ENCODE peak calls at places on chromosomes 7 and 10, in eight cellular contexts. One of them, this sample, is unnamed.
A peak's percentile ranks its signal among the peaks of the same experiment; 100 is the strongest.

GRCh38 chr7:83574616-83575015 is 74.3 kb downstream of the SEMA3E start:
- DNase-seq in IMR-90: no peak
- DNase-seq in lower lobe of right lung: no peak
- DNase-seq in breast epithelium: no peak
- DNase-seq in WERI-Rb-1: no peak
- DNase-seq in A549: no peak
- DNase-seq in cardiac muscle cell: no peak
- DNase-seq in fibroblast of lung: no peak
- DNase-seq in this sample: no peak

GRCh38 chr7:89685287-89685686 is 469.0 kb upstream of the STEAP1 start:
- DNase-seq in IMR-90: no peak
- DNase-seq in lower lobe of right lung: no peak
- DNase-seq in breast epithelium: no peak
- DNase-seq in WERI-Rb-1: no peak
- DNase-seq in A549: no peak
- DNase-seq in cardiac muscle cell: no peak
- DNase-seq in fibroblast of lung: no peak
- DNase-seq in this sample: peak; percentile 64

GRCh38 chr10:10677479-10677878 is 340.2 kb upstream of the CELF2 start:
- DNase-seq in IMR-90: peak; percentile 80
- DNase-seq in lower lobe of right lung: peak; percentile 62
- DNase-seq in breast epithelium: no peak
- DNase-seq in WERI-Rb-1: peak; percentile 66
- DNase-seq in A549: no peak
- DNase-seq in cardiac muscle cell: peak; percentile 90
- DNase-seq in fibroblast of lung: peak; percentile 91
- DNase-seq in this sample: peak; percentile 33

GRCh38 chr10:131818510-131819234 is 82.1 kb upstream of the PPP2R2D start:
- DNase-seq in IMR-90: no peak
- DNase-seq in lower lobe of right lung: no peak
- DNase-seq in breast epithelium: no peak
- DNase-seq in WERI-Rb-1: peak; percentile 37
- DNase-seq in A549: no peak
- DNase-seq in cardiac muscle cell: no peak
- DNase-seq in fibroblast of lung: no peak
- DNase-seq in this sample: no peak

GRCh38 chr7:117169907-117170306 is 153.0 kb downstream of the WNT2 start:
- DNase-seq in IMR-90: no peak
- DNase-seq in lower lobe of right lung: no peak
- DNase-seq in breast epithelium: no peak
- DNase-seq in WERI-Rb-1: no peak
- DNase-seq in A549: no peak
- DNase-seq in cardiac muscle cell: no peak
- DNase-seq in fibroblast of lung: no peak
- DNase-seq in this sample: peak; percentile 69

GRCh38 chr10:29734980-29735627 is 100.3 kb upstream of the SVIL start:
- DNase-seq in IMR-90: no peak
- DNase-seq in lower lobe of right lung: peak; percentile 89
- DNase-seq in breast epithelium: peak; percentile 64
- DNase-seq in WERI-Rb-1: peak; percentile 42
- DNase-seq in A549: peak; percentile 40
- DNase-seq in cardiac muscle cell: peak; percentile 53
- DNase-seq in fibroblast of lung: peak; percentile 45
- DNase-seq in this sample: no peak

GRCh38 chr7:5497158-5498103 is 73.8 kb upstream of the TNRC18 start:
- DNase-seq in IMR-90: no peak
- DNase-seq in lower lobe of right lung: no peak
- DNase-seq in breast epithelium: no peak
- DNase-seq in WERI-Rb-1: no peak
- DNase-seq in A549: no peak
- DNase-seq in cardiac muscle cell: no peak
- DNase-seq in fibroblast of lung: no peak
- DNase-seq in this sample: no peak

GRCh38 chr10:32929634-32930033 is 28.4 kb downstream of the ITGB1 start:
- DNase-seq in IMR-90: no peak
- DNase-seq in lower lobe of right lung: no peak
- DNase-seq in breast epithelium: no peak
- DNase-seq in WERI-Rb-1: no peak
- DNase-seq in A549: no peak
- DNase-seq in cardiac muscle cell: no peak
- DNase-seq in fibroblast of lung: no peak
- DNase-seq in this sample: no peak

GRCh38 chr10:132130286-132131265 is 56.2 kb upstream of the DPYSL4 start:
- DNase-seq in IMR-90: no peak
- DNase-seq in lower lobe of right lung: peak; percentile 20
- DNase-seq in breast epithelium: no peak
- DNase-seq in WERI-Rb-1: no peak
- DNase-seq in A549: no peak
- DNase-seq in cardiac muscle cell: no peak
- DNase-seq in fibroblast of lung: no peak
- DNase-seq in this sample: no peak

GRCh38 chr7:5532520-5533335 is 109.1 kb upstream of the TNRC18 start:
- DNase-seq in IMR-90: no peak
- DNase-seq in lower lobe of right lung: peak; percentile 88
- DNase-seq in breast epithelium: peak; percentile 77
- DNase-seq in WERI-Rb-1: no peak
- DNase-seq in A549: no peak
- DNase-seq in cardiac muscle cell: no peak
- DNase-seq in fibroblast of lung: no peak
- DNase-seq in this sample: no peak

GRCh38 chr10:131819241-131820072 is 81.4 kb upstream of the PPP2R2D start:
- DNase-seq in IMR-90: no peak
- DNase-seq in lower lobe of right lung: peak; percentile 27
- DNase-seq in breast epithelium: no peak
- DNase-seq in WERI-Rb-1: peak; percentile 55
- DNase-seq in A549: no peak
- DNase-seq in cardiac muscle cell: no peak
- DNase-seq in fibroblast of lung: no peak
- DNase-seq in this sample: no peak

GRCh38 chr10:48274636-48275035 is at the start of gene FRMPD2:
- DNase-seq in IMR-90: no peak
- DNase-seq in lower lobe of right lung: no peak
- DNase-seq in breast epithelium: no peak
- DNase-seq in WERI-Rb-1: peak; percentile 87
- DNase-seq in A549: no peak
- DNase-seq in cardiac muscle cell: no peak
- DNase-seq in fibroblast of lung: no peak
- DNase-seq in this sample: no peak

GRCh38 chr10:102813734-102814455 is 23.3 kb downstream of the CYP17A1 start:
- DNase-seq in IMR-90: peak; percentile 37
- DNase-seq in lower lobe of right lung: no peak
- DNase-seq in breast epithelium: peak; percentile 78
- DNase-seq in WERI-Rb-1: no peak
- DNase-seq in A549: no peak
- DNase-seq in cardiac muscle cell: peak; percentile 71
- DNase-seq in fibroblast of lung: peak; percentile 40
- DNase-seq in this sample: no peak

GRCh38 chr10:9009505-9009904 is 955.0 kb downstream of the GATA3 start:
- DNase-seq in IMR-90: no peak
- DNase-seq in lower lobe of right lung: no peak
- DNase-seq in breast epithelium: no peak
- DNase-seq in WERI-Rb-1: no peak
- DNase-seq in A549: no peak
- DNase-seq in cardiac muscle cell: peak; percentile 2
- DNase-seq in fibroblast of lung: no peak
- DNase-seq in this sample: no peak

GRCh38 chr7:94675356-94675755 is 19.4 kb upstream of the SGCE start:
- DNase-seq in IMR-90: peak; percentile 12
- DNase-seq in lower lobe of right lung: no peak
- DNase-seq in breast epithelium: no peak
- DNase-seq in WERI-Rb-1: no peak
- DNase-seq in A549: no peak
- DNase-seq in cardiac muscle cell: no peak
- DNase-seq in fibroblast of lung: no peak
- DNase-seq in this sample: no peak

GRCh38 chr7:42671627-42672026 is 240.2 kb downstream of the C7orf25 start:
- DNase-seq in IMR-90: no peak
- DNase-seq in lower lobe of right lung: no peak
- DNase-seq in breast epithelium: no peak
- DNase-seq in WERI-Rb-1: no peak
- DNase-seq in A549: no peak
- DNase-seq in cardiac muscle cell: peak; percentile 81
- DNase-seq in fibroblast of lung: peak; percentile 80
- DNase-seq in this sample: no peak

DNA sequence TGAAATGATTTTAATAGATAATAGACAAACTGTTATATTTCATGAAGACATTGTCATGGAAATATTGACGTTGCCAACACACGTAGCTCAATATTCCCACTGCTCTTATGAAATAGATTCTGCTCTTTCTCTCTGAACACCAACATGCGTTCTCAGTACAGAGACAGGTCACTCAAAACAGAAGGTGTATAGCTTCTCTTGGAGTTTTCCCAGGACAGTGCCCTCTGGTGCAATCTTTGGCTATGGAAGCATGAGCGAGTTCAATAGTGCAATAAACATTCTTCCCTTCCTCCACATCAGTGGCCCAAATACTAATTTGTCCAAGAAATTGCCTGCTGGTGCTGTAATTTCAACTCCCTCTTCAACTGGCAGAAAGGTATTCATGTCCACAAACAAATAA is 145.3 kb downstream of the MAGI2 start:
- DNase-seq in IMR-90: no peak
- DNase-seq in lower lobe of right lung: no peak
- DNase-seq in breast epithelium: no peak
- DNase-seq in WERI-Rb-1: no peak
- DNase-seq in A549: peak; percentile 13
- DNase-seq in cardiac muscle cell: peak; percentile 21
- DNase-seq in fibroblast of lung: peak; percentile 25
- DNase-seq in this sample: no peak
- TF ChIP-seq CTCF in IMR-90: no peak
- TF ChIP-seq CTCF in lower lobe of right lung: no peak
- TF ChIP-seq CTCF in breast epithelium: no peak
- TF ChIP-seq CTCF in WERI-Rb-1: peak; percentile 35
- TF ChIP-seq CTCF in A549: peak; percentile 25
- TF ChIP-seq CTCF in cardiac muscle cell: peak; percentile 9
- TF ChIP-seq CTCF in fibroblast of lung: peak; percentile 17
- TF ChIP-seq CTCF in this sample: no peak

DNA sequence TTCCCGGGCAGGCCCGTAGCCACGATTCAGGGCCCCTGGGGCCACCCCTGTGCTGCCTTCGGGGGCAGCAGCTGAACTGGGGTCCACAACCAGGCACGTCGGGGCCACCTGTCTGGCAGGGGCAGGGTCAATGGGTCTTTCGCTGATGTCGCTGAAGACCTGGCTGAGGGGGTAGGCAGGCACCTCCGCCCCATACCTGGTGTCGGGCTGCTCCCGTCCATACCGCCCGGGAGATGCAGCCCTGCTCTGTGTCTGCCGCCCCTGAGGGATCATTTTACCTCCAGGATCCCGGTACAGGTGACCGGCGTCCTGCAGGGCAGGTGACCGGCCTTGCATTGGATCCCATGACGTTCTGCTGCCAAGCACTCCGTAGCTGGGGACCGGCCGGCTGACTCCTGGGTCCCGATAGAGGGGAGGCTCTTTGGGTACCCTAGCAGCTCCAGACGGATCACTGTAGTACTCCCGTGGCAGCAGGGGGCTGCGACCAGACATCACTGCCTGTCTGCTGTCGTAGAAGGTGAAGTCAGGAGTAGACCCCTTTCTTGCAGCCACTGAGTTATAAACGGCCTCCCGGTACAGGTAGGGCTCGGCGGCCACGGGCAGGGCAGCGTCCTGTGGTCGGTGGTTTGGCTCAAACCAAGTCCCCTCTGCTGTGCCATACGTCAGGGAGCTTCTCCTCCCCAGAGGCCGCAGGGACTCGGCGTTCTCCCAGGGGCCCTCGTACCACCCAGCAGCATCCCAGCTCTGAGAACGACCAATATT is 85.2 kb downstream of the ZRANB1 start:
- DNase-seq in IMR-90: no peak
- DNase-seq in lower lobe of right lung: no peak
- DNase-seq in breast epithelium: no peak
- DNase-seq in WERI-Rb-1: no peak
- DNase-seq in A549: no peak
- DNase-seq in cardiac muscle cell: no peak
- DNase-seq in fibroblast of lung: no peak
- DNase-seq in this sample: no peak
- H3K4me3 ChIP-seq in IMR-90: no peak overlapping the region
- H3K4me3 ChIP-seq in lower lobe of right lung: no peak overlapping the region
- H3K4me3 ChIP-seq in breast epithelium: no peak overlapping the region
- H3K4me3 ChIP-seq in WERI-Rb-1: peak overlapping the region; percentile 32
- H3K4me3 ChIP-seq in A549: no peak overlapping the region
- H3K4me3 ChIP-seq in cardiac muscle cell: no peak overlapping the region
- H3K4me3 ChIP-seq in fibroblast of lung: no peak overlapping the region
- H3K4me3 ChIP-seq in this sample: no peak overlapping the region

GRCh38 chr7:139452948-139453672 is 30.4 kb downstream of the KLRG2 start:
- DNase-seq in IMR-90: peak; percentile 80
- DNase-seq in lower lobe of right lung: no peak
- DNase-seq in breast epithelium: no peak
- DNase-seq in WERI-Rb-1: no peak
- DNase-seq in A549: no peak
- DNase-seq in cardiac muscle cell: peak; percentile 39
- DNase-seq in fibroblast of lung: peak; percentile 29
- DNase-seq in this sample: no peak
- TF ChIP-seq CTCF in IMR-90: peak; percentile 5
- TF ChIP-seq CTCF in lower lobe of right lung: no peak
- TF ChIP-seq CTCF in breast epithelium: no peak
- TF ChIP-seq CTCF in WERI-Rb-1: peak; percentile 32
- TF ChIP-seq CTCF in A549: no peak
- TF ChIP-seq CTCF in cardiac muscle cell: peak; percentile 27
- TF ChIP-seq CTCF in fibroblast of lung: no peak
- TF ChIP-seq CTCF in this sample: no peak

GRCh38 chr7:107661081-107661864 is 645 bp downstream of the SLC26A4 start:
- DNase-seq in IMR-90: peak; percentile 45
- DNase-seq in lower lobe of right lung: peak; percentile 74
- DNase-seq in breast epithelium: peak; percentile 55
- DNase-seq in WERI-Rb-1: peak; percentile 78
- DNase-seq in A549: no peak
- DNase-seq in cardiac muscle cell: peak; percentile 65
- DNase-seq in fibroblast of lung: peak; percentile 53
- DNase-seq in this sample: peak; percentile 59
- H3K4me3 ChIP-seq in IMR-90: peak overlapping the region; percentile 79
- H3K4me3 ChIP-seq in lower lobe of right lung: peak overlapping the region; percentile 57
- H3K4me3 ChIP-seq in breast epithelium: peak overlapping the region; percentile 41
- H3K4me3 ChIP-seq in WERI-Rb-1: peak overlapping the region; percentile 59
- H3K4me3 ChIP-seq in A549: peak overlapping the region; percentile 54
- H3K4me3 ChIP-seq in cardiac muscle cell: peak overlapping the region; percentile 30
- H3K4me3 ChIP-seq in fibroblast of lung: peak overlapping the region; percentile 61
- H3K4me3 ChIP-seq in this sample: peak overlapping the region; percentile 55

GRCh38 chr10:86400705-86401587 is 34.4 kb upstream of the GRID1 start:
- DNase-seq in IMR-90: no peak
- DNase-seq in lower lobe of right lung: peak; percentile 73
- DNase-seq in breast epithelium: peak; percentile 61
- DNase-seq in WERI-Rb-1: peak; percentile 72
- DNase-seq in A549: peak; percentile 68
- DNase-seq in cardiac muscle cell: peak; percentile 42
- DNase-seq in fibroblast of lung: no peak
- DNase-seq in this sample: no peak
- TF ChIP-seq CTCF in IMR-90: peak; percentile 15
- TF ChIP-seq CTCF in lower lobe of right lung: peak; percentile 23
- TF ChIP-seq CTCF in breast epithelium: no peak
- TF ChIP-seq CTCF in WERI-Rb-1: peak; percentile 43
- TF ChIP-seq CTCF in A549: no peak
- TF ChIP-seq CTCF in cardiac muscle cell: peak; percentile 25
- TF ChIP-seq CTCF in fibroblast of lung: peak; percentile 24
- TF ChIP-seq CTCF in this sample: no peak

This sample was measured in LNCaP clone FGC.